ENCODE peak calls at places on chromosomes 16 and 17, in seven cellular contexts. K, Q, L, A, C, G and U are unnamed samples.

GRCh38 chr16:7313170-7313569 is 19.5 kb upstream of the RBFOX1 start:
- DNase-seq in G (no peak), A (no peak), Q (no peak), K (no peak), C (no peak), L (no peak), U (no peak)

GRCh38 chr17:64443086-64443760 is 5.7 kb upstream of the MILR1 start:
- DNase-seq in K (no peak), L (no peak), C (no peak), G (no peak), Q (no peak), A (no peak), U (no peak)

GRCh38 chr17:63542942-63543821 is 7.1 kb upstream of the DCAF7 start:
- DNase-seq in A (no peak), K (no peak), Q (no peak), L (no peak), C (no peak), G (peak), U (no peak)

GRCh38 chr16:72939247-72939646 is 108.7 kb downstream of the ZFHX3 start:
- DNase-seq in L (no peak), C (no peak), K (no peak), Q (peak), A (peak), G (no peak), U (no peak)

GRCh38 chr17:42748906-42749798 is 4.3 kb upstream of the EZH1 start:
- DNase-seq in A (no peak), Q (no peak), L (no peak), C (no peak), G (peak), K (no peak), U (no peak)

GRCh38 chr16:87441886-87442580 is 49.9 kb downstream of the MAP1LC3B start:
- DNase-seq in K (no peak), L (no peak), C (no peak), G (no peak), Q (peak), A (no peak), U (no peak)

GRCh38 chr17:43758086-43758485 is 505 bp downstream of the SOST start:
- DNase-seq in G (no peak), C (no peak), Q (no peak), A (no peak), K (no peak), L (no peak), U (no peak)

GRCh38 chr17:58329035-58329807 is 626 bp upstream of the TSPOAP1 start:
- DNase-seq in G (peak), K (peak), C (peak), L (no peak), Q (no peak), A (no peak), U (no peak)

GRCh38 chr17:81019563-81020442 is 15.1 kb upstream of the BAIAP2 start:
- DNase-seq in A (no peak), L (no peak), K (no peak), G (no peak), Q (no peak), C (no peak), U (no peak)

GRCh38 chr17:69269174-69269998 is 40.8 kb upstream of the ABCA10 start:
- DNase-seq in L (no peak), A (no peak), C (no peak), G (no peak), K (no peak), Q (peak), U (no peak)

GRCh38 chr16:56932588-56933265 is 785 bp downstream of the HERPUD1 start:
- DNase-seq in A (peak), Q (peak), L (peak), K (peak), G (peak), C (no peak), U (no peak)

GRCh38 chr17:49687878-49688491 is 10.1 kb upstream of the SPOP start:
- DNase-seq in Q (peak), K (no peak), A (no peak), L (no peak), C (peak), G (no peak), U (no peak)

GRCh38 chr17:64399071-64399766 is 8.6 kb upstream of the PECAM1 start:
- DNase-seq in C (no peak), L (no peak), A (no peak), G (no peak), Q (peak), K (no peak), U (no peak)

GRCh38 chr17:50558955-50559614 is 1.4 kb upstream of the CACNA1G start:
- DNase-seq in Q (no peak), C (no peak), L (no peak), K (no peak), A (no peak), G (no peak), U (no peak)

GRCh38 chr16:54290203-54291106 is 3.9 kb upstream of the IRX3 start:
- DNase-seq in L (no peak), A (no peak), K (no peak), Q (no peak), C (no peak), G (no peak), U (no peak)

GRCh38 chr16:88533945-88534641 is 36.1 kb upstream of the ZC3H18 start:
- DNase-seq in C (peak), Q (peak), G (peak), L (no peak), K (peak), A (peak), U (peak)

GRCh38 chr17:78400581-78401240 is 22.3 kb downstream of the PGS1 start:
- DNase-seq in G (no peak), C (no peak), A (no peak), Q (no peak), L (peak), K (no peak), U (no peak)

GRCh38 chr17:50037321-50038107 is 18.4 kb upstream of the ITGA3 start:
- DNase-seq in A (peak), K (no peak), C (no peak), L (peak), Q (peak), G (peak), U (peak)

GRCh38 chr16:22945361-22945760 is 131.4 kb downstream of the HS3ST2 start:
- DNase-seq in G (no peak), Q (no peak), C (no peak), A (no peak), L (no peak), K (no peak), U (no peak)

GRCh38 chr16:83633285-83633684 is 174.5 kb upstream of the HSBP1 start:
- DNase-seq in Q (no peak), C (no peak), G (no peak), A (no peak), K (no peak), L (no peak), U (no peak)

GRCh38 chr17:39634384-39634871 is 2.5 kb upstream of the STARD3 start:
- DNase-seq in C (no peak), L (peak), K (no peak), G (no peak), A (no peak), Q (peak), U (peak)

GRCh38 chr16:49700222-49700927 is 155.5 kb downstream of the ZNF423 start:
- DNase-seq in L (no peak), C (no peak), K (no peak), A (no peak), G (no peak), Q (no peak), U (no peak)

GRCh38 chr16:9670058-9670457 is 512.2 kb downstream of the GRIN2A start:
- DNase-seq in Q (no peak), L (no peak), K (no peak), A (no peak), C (no peak), G (no peak), U (no peak)

GRCh38 chr17:7882068-7882467 is 6.5 kb upstream of the CHD3 start:
- DNase-seq in L (no peak), G (no peak), K (no peak), C (no peak), Q (no peak), A (no peak), U (peak)

GRCh38 chr17:61815863-61816523 is 47.3 kb downstream of the BRIP1 start:
- DNase-seq in Q (no peak), A (no peak), K (no peak), L (peak), C (no peak), G (no peak), U (no peak)

GRCh38 chr17:82544431-82545070 is 25.0 kb downstream of the FOXK2 start:
- DNase-seq in K (no peak), A (no peak), Q (no peak), G (no peak), L (no peak), C (no peak), U (no peak)